ENCODE peak calls at places on chromosomes 16 and 17, in ten cellular contexts. U is heart left ventricle, J is A673, R is psoas muscle, W is tibial artery, H is A549, M is ovary, L is SJSA1, P is aorta, X is mammary epithelial cell. S is an unnamed sample. For H3K4me1, the result is how much of the 10 kb centered on the place peaks cover.

GRCh38 chr16:78742501-78743283 is 643.2 kb downstream of the WWOX start:
- DNase-seq in U (no peak), J (no peak), R (no peak), W (peak), H (no peak), M (no peak), L (peak), P (peak), X (no peak), S (no peak)

GRCh38 chr17:62895650-62896301 is 70.3 kb upstream of the TANC2 start:
- DNase-seq in U (no peak), J (no peak), R (no peak), W (no peak), H (no peak), M (no peak), L (no peak), P (no peak), X (peak), S (no peak)

GRCh38 chr17:18252160-18252559 is 6.4 kb downstream of the FLII start:
- DNase-seq in U (no peak), J (no peak), R (no peak), W (no peak), H (no peak), M (no peak), L (no peak), P (no peak), X (no peak), S (no peak)

GRCh38 chr17:82446649-82447048 is 3.9 kb downstream of the CYBC1 start:
- DNase-seq in U (no peak), J (no peak), R (no peak), W (no peak), H (no peak), M (no peak), L (no peak), P (no peak), X (no peak), S (no peak)

GRCh38 chr16:10862432-10862831 is 14.6 kb upstream of the CIITA start:
- DNase-seq in U (no peak), J (no peak), R (no peak), W (peak), H (peak), M (no peak), L (no peak), P (peak), X (peak), S (peak)

GRCh38 chr17:8122391-8122922 is 1.4 kb downstream of the HES7 start:
- DNase-seq in U (no peak), J (peak), R (no peak), W (no peak), H (peak), M (peak), L (no peak), P (no peak), X (peak), S (no peak)

GRCh38 chr17:38729886-38730525 is at the start of gene CISD3:
- DNase-seq in U (peak), J (peak), R (peak), W (peak), H (peak), M (peak), L (peak), P (peak), X (peak), S (peak)

GRCh38 chr17:37466471-37466870 is 23.2 kb upstream of the DUSP14 start:
- DNase-seq in U (no peak), J (no peak), R (no peak), W (no peak), H (no peak), M (no peak), L (no peak), P (no peak), X (peak), S (no peak)

GRCh38 chr16:57507414-57508083 is 21.3 kb upstream of the DOK4 start:
- DNase-seq in U (peak), J (no peak), R (no peak), W (no peak), H (no peak), M (no peak), L (no peak), P (no peak), X (no peak), S (no peak)

DNA sequence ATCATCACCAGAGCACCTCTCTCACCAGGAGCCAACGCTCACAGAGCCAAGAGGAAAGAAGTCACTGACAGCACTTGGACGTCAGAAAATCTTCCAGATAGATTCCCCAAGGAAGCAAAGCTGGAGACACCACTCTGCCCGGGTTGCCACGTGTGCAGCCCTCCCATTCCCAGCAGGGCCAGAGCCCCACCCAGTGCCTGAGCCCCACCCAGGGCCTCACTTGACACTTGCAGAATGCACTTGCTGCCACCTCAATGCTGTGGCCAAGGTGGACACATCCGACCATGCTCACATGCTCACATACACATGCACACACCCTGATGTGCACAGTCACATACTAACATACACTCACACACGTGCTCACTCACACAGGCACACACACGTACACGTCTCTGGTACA is 240.7 kb downstream of the RBFOX3 start:
- DNase-seq in U (no peak), J (no peak), R (no peak), W (no peak), H (no peak), M (no peak), L (no peak), P (peak), X (no peak), S (no peak)
- H3K4me1 ChIP-seq in U (under half), J (under half), R (under half), W (under half), H (under half), M (under half), L (under half), P (under half), X (under half), S (under half)

GRCh38 chr17:74203439-74204240 is at the start of gene RPL38:
- DNase-seq in U (peak), J (peak), R (peak), W (peak), H (peak), M (peak), L (peak), P (peak), X (peak), S (peak)
- H3K4me3 ChIP-seq in U (peak), J (peak), R (peak), W (peak), H (peak), M (peak), L (peak), P (peak), X (peak), S (peak)

GRCh38 chr17:41918392-41919164 is at the start of gene ACLY:
- DNase-seq in U (peak), J (peak), R (peak), W (peak), H (peak), M (peak), L (peak), P (peak), X (peak), S (peak)

GRCh38 chr17:41917957-41918391 is 777 bp downstream of the ACLY start:
- DNase-seq in U (peak), J (peak), R (peak), W (peak), H (peak), M (peak), L (peak), P (peak), X (peak), S (peak)

GRCh38 chr17:41919165-41919817 is 540 bp upstream of the ACLY start:
- DNase-seq in U (no peak), J (no peak), R (no peak), W (peak), H (no peak), M (no peak), L (no peak), P (no peak), X (no peak), S (no peak)

GRCh38 chr17:41915566-41915965 is 3.2 kb downstream of the ACLY start:
- DNase-seq in U (no peak), J (no peak), R (no peak), W (no peak), H (no peak), M (no peak), L (no peak), P (no peak), X (no peak), S (no peak)

GRCh38 chr17:41917192-41917591 is 1.6 kb downstream of the ACLY start:
- DNase-seq in U (no peak), J (no peak), R (no peak), W (no peak), H (peak), M (no peak), L (no peak), P (no peak), X (peak), S (no peak)
- H3K4me1 ChIP-seq in U (under half), J (under half), R (under half), W (under half), H (half or more), M (under half), L (under half), P (under half), X (under half), S (under half)

GRCh38 chr16:70432800-70433455 is 6.0 kb downstream of the ST3GAL2 start:
- DNase-seq in U (no peak), J (no peak), R (no peak), W (no peak), H (no peak), M (peak), L (no peak), P (peak), X (no peak), S (peak)
- H3K4me3 ChIP-seq in U (no peak), J (no peak), R (peak), W (no peak), H (no peak), M (no peak), L (no peak), P (no peak), X (no peak), S (no peak)

GRCh38 chr16:85142771-85143211 is 30.5 kb upstream of the CIBAR2 start:
- DNase-seq in U (no peak), J (no peak), R (no peak), W (no peak), H (no peak), M (no peak), L (no peak), P (no peak), X (no peak), S (no peak)
- H3K4me1 ChIP-seq in U (under half), J (under half), R (under half), W (under half), H (under half), M (under half), L (under half), P (under half), X (under half), S (under half)

GRCh38 chr16:23072084-23072599 is 77.1 kb downstream of the USP31 start:
- DNase-seq in U (peak), J (no peak), R (peak), W (peak), H (peak), M (peak), L (no peak), P (peak), X (peak), S (no peak)

GRCh38 chr16:23074423-23074822 is 74.8 kb downstream of the USP31 start:
- DNase-seq in U (no peak), J (no peak), R (no peak), W (no peak), H (no peak), M (no peak), L (no peak), P (no peak), X (no peak), S (peak)

GRCh38 chr16:23069844-23070243 is 79.4 kb downstream of the USP31 start:
- DNase-seq in U (no peak), J (no peak), R (no peak), W (no peak), H (no peak), M (no peak), L (no peak), P (no peak), X (no peak), S (no peak)

GRCh38 chr16:23072769-23073549 is 76.3 kb downstream of the USP31 start:
- DNase-seq in U (no peak), J (no peak), R (no peak), W (no peak), H (peak), M (no peak), L (no peak), P (no peak), X (peak), S (peak)

DNA sequence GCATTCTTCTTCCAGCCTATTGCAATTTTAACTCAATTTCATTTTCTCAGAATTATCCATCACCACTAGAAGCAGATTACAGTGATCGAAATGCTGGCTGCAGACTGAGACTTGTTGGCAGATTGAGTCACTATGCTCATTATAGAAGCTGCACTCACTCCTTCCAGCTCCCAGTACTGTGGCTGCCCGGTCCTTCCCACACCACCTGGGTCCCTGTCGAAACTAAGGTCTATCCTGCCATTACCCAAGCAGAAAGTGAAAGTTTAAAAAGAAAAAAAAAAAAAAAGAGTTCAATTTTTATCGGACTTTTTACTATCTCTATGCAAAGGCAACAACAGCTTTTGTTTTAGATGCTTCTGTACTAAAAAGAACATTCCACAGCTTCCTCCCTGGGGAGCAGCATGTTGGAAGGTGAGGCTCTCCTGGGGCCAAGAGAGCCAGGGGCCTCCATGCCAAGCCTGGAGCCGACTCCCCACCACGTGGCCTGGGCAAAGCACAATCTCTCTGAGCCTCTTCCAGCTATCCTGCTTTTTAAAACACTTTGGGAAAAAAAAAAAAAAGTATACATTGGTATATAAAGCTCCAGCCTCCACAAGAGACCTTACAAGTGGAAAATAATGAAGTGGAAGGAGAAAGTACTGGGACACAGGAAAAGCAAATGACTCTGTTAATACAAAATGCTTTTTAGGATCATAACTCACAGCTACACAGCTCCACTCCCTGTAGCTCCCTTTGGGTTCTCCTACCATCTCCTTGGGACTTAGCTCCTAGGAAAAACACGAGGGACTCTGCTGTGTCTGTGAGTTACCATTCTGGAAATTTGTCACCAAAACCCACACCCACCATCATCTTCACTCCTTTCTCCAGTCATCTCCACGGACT is 77.8 kb downstream of the USP31 start:
- DNase-seq in U (no peak), J (no peak), R (peak), W (no peak), H (no peak), M (no peak), L (no peak), P (no peak), X (peak), S (no peak)
- H3K4me3 ChIP-seq in U (no peak), J (no peak), R (peak), W (peak), H (no peak), M (no peak), L (no peak), P (no peak), X (peak), S (no peak)

DNA sequence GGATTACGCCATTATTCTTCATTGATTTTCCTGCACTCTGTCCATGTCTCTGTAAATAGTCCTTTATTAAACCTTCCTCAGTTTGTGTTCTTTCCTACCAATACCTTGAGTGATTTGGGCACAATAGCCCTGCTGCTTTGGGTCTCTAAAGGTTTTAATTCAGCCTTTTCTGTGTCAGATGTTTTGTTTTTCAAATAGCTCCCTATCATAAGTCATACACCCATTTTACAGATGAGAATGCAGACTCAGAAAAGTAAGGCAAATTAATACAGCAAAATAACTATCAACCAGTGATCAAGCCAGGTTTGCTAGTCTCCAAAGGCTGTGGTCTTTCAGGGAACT is 25.0 kb upstream of the KPNB1 start:
- DNase-seq in U (no peak), J (no peak), R (no peak), W (no peak), H (no peak), M (no peak), L (no peak), P (no peak), X (no peak), S (no peak)
- H3K4me1 ChIP-seq in U (under half), J (under half), R (under half), W (under half), H (under half), M (under half), L (under half), P (under half), X (under half), S (under half)